ENCODE peak calls at places on chromosomes 2 and 18, in four cellular contexts. F, X, D and K are unnamed samples.

GRCh38 chr2:207051345-207051959 is 112.1 kb downstream of the CPO start:
- DNase-seq in F (no peak), X (no peak), D (no peak), K (no peak)

GRCh38 chr2:212024040-212024439 is 514.6 kb downstream of the ERBB4 start:
- DNase-seq in F (no peak), X (no peak), D (no peak), K (no peak)

GRCh38 chr2:152335016-152335850 is at the start of gene FMNL2:
- DNase-seq in F (peak; percentile 82), X (peak; percentile 41), D (peak; percentile 84), K (no peak)

GRCh38 chr2:98263362-98263761 is 82.9 kb upstream of the CNGA3 start:
- DNase-seq in F (no peak), X (no peak), D (no peak), K (no peak)

GRCh38 chr2:69126341-69126740 is 113.4 kb downstream of the ANTXR1 start:
- DNase-seq in F (no peak), X (no peak), D (no peak), K (no peak)

GRCh38 chr2:223837290-223838061 is at the start of gene AP1S3:
- DNase-seq in F (peak; percentile 83), X (peak; percentile 74), D (peak; percentile 88), K (no peak)

GRCh38 chr2:171046056-171046560 is 114.6 kb downstream of the TLK1 start:
- DNase-seq in F (no peak), X (no peak), D (no peak), K (no peak)

GRCh38 chr2:170201262-170201661 is 23.3 kb downstream of the MYO3B start:
- DNase-seq in F (no peak), X (no peak), D (no peak), K (no peak)

GRCh38 chr2:206098471-206098870 is 12.5 kb upstream of the INO80D start:
- DNase-seq in F (no peak), X (no peak), D (no peak), K (no peak)

GRCh38 chr2:186716899-186717811 is 23.3 kb downstream of the FAM171B start:
- DNase-seq in F (no peak), X (no peak), D (no peak), K (no peak)

GRCh38 chr2:215573495-215573894 is 137.6 kb upstream of the FN1 start:
- DNase-seq in F (no peak), X (no peak), D (no peak), K (no peak)

GRCh38 chr2:170509460-170510193 is 205.5 kb upstream of the SP5 start:
- DNase-seq in F (no peak), X (no peak), D (no peak), K (no peak)

GRCh38 chr2:49914281-49914680 is 760.0 kb upstream of the FSHR start:
- DNase-seq in F (peak; percentile 69), X (no peak), D (no peak), K (no peak)

GRCh38 chr2:31335921-31336570 is 78.5 kb downstream of the XDH start:
- DNase-seq in F (no peak), X (no peak), D (no peak), K (no peak)

GRCh38 chr2:3498783-3499394 is 20.4 kb downstream of the ADI1 start:
- DNase-seq in F (no peak), X (no peak), D (no peak), K (no peak)

GRCh38 chr2:228707846-228708245 is 526.4 kb upstream of the SPHKAP start:
- DNase-seq in F (no peak), X (no peak), D (no peak), K (no peak)

GRCh38 chr2:65299246-65299645 is 71.6 kb downstream of the ACTR2 start:
- DNase-seq in F (peak; percentile 44), X (peak; percentile 26), D (peak; percentile 41), K (peak; percentile 29)

GRCh38 chr2:231985823-231986261 is 24.3 kb downstream of the DIS3L2 start:
- DNase-seq in F (peak; percentile 84), X (no peak), D (no peak), K (no peak)

GRCh38 chr2:86623549-86624547 is at the start of gene RNF103:
- DNase-seq in F (peak; percentile 92), X (peak; percentile 95), D (peak; percentile 93), K (no peak)

GRCh38 chr18:42798606-42799005 is 316.9 kb downstream of the RIT2 start:
- DNase-seq in F (no peak), X (no peak), D (no peak), K (no peak)

GRCh38 chr2:198545411-198545810 is 741.0 kb downstream of the PLCL1 start:
- DNase-seq in F (no peak), X (no peak), D (no peak), K (no peak)